ENCODE peak calls at places on chromosomes 2 and 18, in nine cellular contexts. D is PC-3, N is mesendoderm, S is upper lobe of right lung, C is cardiac muscle cell, R is stomach, Z is body of pancreas, M is lung, G is GM23248. E is an unnamed sample. For H3K36me3, the result is how much of the 10 kb centered on the place peaks cover.

GRCh38 chr2:64104944-64105343 is 39.3 kb downstream of the PELI1 start:
- DNase-seq in Z (no peak), D (peak), S (no peak), M (no peak), C (no peak), R (no peak), N (no peak), G (peak), E (no peak)

GRCh38 chr2:44965684-44966083 is 24.2 kb downstream of the SIX3 start:
- DNase-seq in S (no peak), N (no peak), M (no peak), C (no peak), R (no peak), D (no peak), G (peak), Z (no peak), E (no peak)

GRCh38 chr2:95353055-95353575 is 49.4 kb upstream of the FAHD2A start:
- DNase-seq in S (no peak), C (no peak), M (no peak), G (no peak), Z (no peak), R (peak), N (no peak), D (no peak), E (no peak)

GRCh38 chr18:68542818-68543217 is 172.1 kb downstream of the TMX3 start:
- DNase-seq in N (no peak), D (no peak), S (no peak), G (no peak), Z (no peak), M (no peak), R (no peak), C (peak), E (no peak)

GRCh38 chr2:237413293-237414055 is 490 bp downstream of the COL6A3 start:
- DNase-seq in S (no peak), G (peak), R (no peak), D (no peak), C (no peak), N (no peak), M (no peak), Z (no peak), E (no peak)

GRCh38 chr2:98818164-98818563 is 87.2 kb upstream of the MGAT4A start:
- DNase-seq in M (peak), G (no peak), S (no peak), D (peak), C (no peak), Z (no peak), N (no peak), R (no peak), E (no peak)

GRCh38 chr2:31446848-31447247 is 32.3 kb upstream of the XDH start:
- DNase-seq in Z (no peak), C (no peak), R (no peak), M (no peak), D (peak), G (peak), S (no peak), N (no peak), E (no peak)

GRCh38 chr2:64196986-64197385 is 52.8 kb upstream of the PELI1 start:
- DNase-seq in N (no peak), M (no peak), Z (no peak), D (no peak), S (no peak), R (no peak), G (no peak), C (no peak), E (no peak)

GRCh38 chr2:7209776-7210555 is 292.8 kb downstream of the RNF144A start:
- DNase-seq in Z (no peak), S (no peak), N (no peak), G (peak), M (no peak), C (no peak), R (no peak), D (no peak), E (no peak)

GRCh38 chr2:157258520-157259326 is 1.2 kb downstream of the GALNT5 start:
- DNase-seq in C (no peak), Z (no peak), D (no peak), M (no peak), S (no peak), G (peak), R (peak), N (no peak), E (no peak)

GRCh38 chr18:73283032-73283431 is 415.2 kb upstream of the NETO1 start:
- DNase-seq in C (no peak), S (no peak), M (no peak), R (no peak), Z (no peak), D (peak), N (no peak), G (no peak), E (no peak)

GRCh38 chr18:31248783-31249521 is 69.0 kb upstream of the DSG1 start:
- DNase-seq in N (no peak), Z (no peak), R (no peak), C (no peak), S (no peak), M (no peak), D (no peak), G (no peak), E (no peak)

GRCh38 chr2:1750935-1751767 is 6.8 kb upstream of the PXDN start:
- DNase-seq in R (peak), C (peak), Z (peak), M (peak), N (peak), G (peak), S (peak), D (peak), E (peak)

GRCh38 chr2:96195410-96196071 is 13.1 kb downstream of the STARD7 start:
- DNase-seq in S (peak), G (peak), M (no peak), C (no peak), Z (no peak), R (no peak), N (no peak), D (peak), E (no peak)

GRCh38 chr2:39266139-39266805 is 22.5 kb upstream of the CDKL4 start:
- DNase-seq in Z (no peak), C (no peak), M (no peak), G (peak), D (no peak), N (peak), S (no peak), R (no peak), E (no peak)

GRCh38 chr2:217555075-217555876 is 447.5 kb downstream of the TNS1 start:
- DNase-seq in N (peak), Z (no peak), C (no peak), M (no peak), G (peak), R (no peak), S (no peak), D (no peak), E (no peak)

GRCh38 chr2:147006724-147007123 is 838.1 kb upstream of the ACVR2A start:
- DNase-seq in G (peak), M (no peak), R (no peak), D (no peak), N (no peak), S (no peak), Z (no peak), C (no peak), E (no peak)

GRCh38 chr2:167265004-167265403 is 376.7 kb downstream of the XIRP2 start:
- DNase-seq in D (no peak), S (no peak), Z (no peak), R (no peak), G (no peak), C (no peak), N (no peak), M (no peak), E (no peak)

GRCh38 chr2:42230891-42231290 is 61.7 kb downstream of the EML4 start:
- DNase-seq in C (no peak), Z (no peak), G (no peak), D (no peak), R (no peak), S (no peak), N (no peak), M (no peak), E (no peak)

GRCh38 chr2:166573393-166573792 is 79.3 kb upstream of the SCN7A start:
- DNase-seq in Z (no peak), N (peak), R (no peak), D (peak), C (peak), G (peak), M (no peak), S (no peak), E (no peak)

GRCh38 chr18:45617284-45617683 is 2.0 kb downstream of the SLC14A2 start:
- DNase-seq in R (peak), C (no peak), N (no peak), D (peak), G (peak), M (peak), S (peak), Z (peak), E (peak)

GRCh38 chr2:96329416-96329815 is 4.3 kb downstream of the ITPRIPL1 start:
- DNase-seq in M (no peak), C (no peak), R (no peak), D (peak), Z (no peak), S (no peak), G (peak), N (no peak), E (no peak)

GRCh38 chr18:78703297-78703696 is 276.3 kb upstream of the SALL3 start:
- DNase-seq in G (no peak), D (no peak), C (no peak), M (no peak), S (no peak), R (no peak), N (no peak), Z (no peak), E (no peak)

GRCh38 chr2:9004338-9005204 is 1.1 kb upstream of the MBOAT2 start:
- DNase-seq in C (no peak), R (no peak), Z (no peak), M (no peak), S (no peak), N (peak), G (peak), D (peak), E (no peak)

GRCh38 chr2:3727397-3728045 is 24.1 kb downstream of the DCDC2C start:
- DNase-seq in M (no peak), G (no peak), Z (no peak), C (no peak), S (no peak), D (no peak), R (no peak), N (peak), E (no peak)

GRCh38 chr18:7749510-7749981 is 182.4 kb downstream of the PTPRM start:
- DNase-seq in R (no peak), Z (no peak), N (peak), S (no peak), M (no peak), D (no peak), G (no peak), C (peak), E (no peak)

GRCh38 chr2:98775146-98775988 is 44.4 kb upstream of the MGAT4A start:
- DNase-seq in G (no peak), Z (peak), M (no peak), N (no peak), R (peak), D (no peak), C (no peak), S (no peak), E (peak)

GRCh38 chr2:9971105-9971818 is 19.8 kb downstream of the GRHL1 start:
- DNase-seq in R (no peak), S (no peak), D (peak), N (no peak), C (no peak), Z (no peak), G (peak), M (no peak), E (no peak)

GRCh38 chr18:12841070-12841469 is 43.0 kb downstream of the PTPN2 start:
- DNase-seq in N (peak), S (no peak), G (no peak), D (no peak), Z (no peak), M (no peak), R (no peak), C (no peak), E (no peak)

GRCh38 chr2:202353430-202353829 is 22.7 kb upstream of the BMPR2 start:
- DNase-seq in R (no peak), G (no peak), Z (no peak), S (no peak), D (no peak), M (no peak), C (no peak), N (peak), E (no peak)

GRCh38 chr2:86225581-86225980 is 26.3 kb downstream of the MRPL35 start:
- DNase-seq in R (no peak), N (no peak), M (no peak), D (no peak), G (no peak), C (peak), Z (no peak), S (no peak), E (peak)

GRCh38 chr18:9860682-9861081 is 25.1 kb upstream of the TXNDC2 start:
- DNase-seq in R (no peak), G (no peak), C (peak), S (no peak), N (no peak), M (no peak), Z (no peak), D (no peak), E (no peak)

GRCh38 chr18:79315589-79315988 is 80.1 kb upstream of the NFATC1 start:
- DNase-seq in M (no peak), D (no peak), N (no peak), Z (no peak), R (no peak), S (no peak), C (no peak), G (no peak), E (no peak)

GRCh38 chr2:175111200-175111657 is 56.8 kb downstream of the ATF2 start:
- DNase-seq in D (peak), M (no peak), R (no peak), Z (no peak), N (peak), G (peak), S (no peak), C (peak), E (no peak)

GRCh38 chr18:48804856-48805610 is 145.7 kb downstream of the SMAD7 start:
- DNase-seq in N (no peak), M (no peak), D (no peak), S (peak), Z (peak), G (no peak), R (peak), C (no peak), E (no peak)

DNA sequence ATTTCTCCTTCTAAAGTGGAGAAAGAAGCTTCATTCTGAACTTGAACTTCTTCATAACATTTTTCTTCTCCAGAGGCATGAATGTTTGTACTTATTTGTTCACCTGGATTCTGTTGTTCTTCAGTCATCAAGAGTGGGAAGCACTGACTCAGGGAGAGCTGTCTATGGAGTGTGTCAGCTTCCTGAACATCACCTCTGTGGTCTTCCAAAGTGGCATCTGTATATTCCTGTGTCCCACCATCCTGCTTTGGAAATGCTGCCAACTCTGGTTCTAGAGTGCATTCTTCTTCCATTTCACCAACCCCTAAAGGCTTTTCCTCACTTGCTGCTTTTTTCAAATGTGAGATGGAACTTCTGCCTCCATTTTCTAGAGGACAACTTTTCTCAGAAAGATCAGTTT is 59.5 kb downstream of the TTN start:
- DNase-seq in Z (no peak), S (no peak), D (peak), M (no peak), N (no peak), R (no peak), G (peak), C (no peak), E (no peak)
- H3K36me3 ChIP-seq in Z (under half), S (under half), D (under half), M (under half), N (under half), R (under half), G (under half), C (half or more), E (under half)

GRCh38 chr2:240231838-240232244 is 91.4 kb upstream of the OTOS start:
- DNase-seq in C (no peak), S (peak), G (no peak), Z (no peak), N (no peak), D (no peak), M (no peak), R (peak), E (no peak)
- H3K27ac ChIP-seq in C (no peak), S (no peak), G (no peak), Z (no peak), N (no peak), D (no peak), M (no peak), R (no peak), E (no peak)

DNA sequence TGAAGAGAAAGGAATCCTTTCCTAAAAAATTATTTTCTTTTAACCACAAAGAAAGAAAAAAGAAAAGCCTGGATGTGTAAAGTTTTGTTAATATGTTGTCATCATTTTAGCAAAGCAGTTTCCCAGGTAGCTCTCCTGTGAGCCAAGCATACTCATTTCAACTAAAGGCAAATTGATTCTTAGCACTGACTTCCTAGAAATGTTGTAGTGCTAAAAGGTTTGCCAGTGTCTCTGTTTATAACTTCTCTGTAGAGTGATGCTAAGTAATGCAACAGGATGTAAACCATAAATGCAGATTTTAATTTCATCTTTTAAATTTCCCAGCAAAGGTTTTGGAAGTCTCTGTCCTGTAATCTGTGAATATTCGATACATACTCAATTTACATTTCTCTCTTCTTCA is 10.2 kb downstream of the GATA6 start:
- DNase-seq in S (no peak), G (no peak), M (no peak), D (no peak), C (no peak), Z (no peak), N (no peak), R (no peak), E (no peak)
- H3K4me3 ChIP-seq in S (no peak), G (no peak), M (no peak), D (no peak), C (peak), Z (no peak), N (no peak), R (peak), E (peak)

GRCh38 chr2:231069379-231070054 is 12.8 kb downstream of the PSMD1 start:
- DNase-seq in R (no peak), G (peak), D (no peak), N (no peak), S (no peak), Z (no peak), C (peak), M (no peak), E (no peak)
- H3K36me3 ChIP-seq in R (half or more), G (half or more), D (half or more), N (under half), S (half or more), Z (under half), C (half or more), M (under half), E (under half)

DNA sequence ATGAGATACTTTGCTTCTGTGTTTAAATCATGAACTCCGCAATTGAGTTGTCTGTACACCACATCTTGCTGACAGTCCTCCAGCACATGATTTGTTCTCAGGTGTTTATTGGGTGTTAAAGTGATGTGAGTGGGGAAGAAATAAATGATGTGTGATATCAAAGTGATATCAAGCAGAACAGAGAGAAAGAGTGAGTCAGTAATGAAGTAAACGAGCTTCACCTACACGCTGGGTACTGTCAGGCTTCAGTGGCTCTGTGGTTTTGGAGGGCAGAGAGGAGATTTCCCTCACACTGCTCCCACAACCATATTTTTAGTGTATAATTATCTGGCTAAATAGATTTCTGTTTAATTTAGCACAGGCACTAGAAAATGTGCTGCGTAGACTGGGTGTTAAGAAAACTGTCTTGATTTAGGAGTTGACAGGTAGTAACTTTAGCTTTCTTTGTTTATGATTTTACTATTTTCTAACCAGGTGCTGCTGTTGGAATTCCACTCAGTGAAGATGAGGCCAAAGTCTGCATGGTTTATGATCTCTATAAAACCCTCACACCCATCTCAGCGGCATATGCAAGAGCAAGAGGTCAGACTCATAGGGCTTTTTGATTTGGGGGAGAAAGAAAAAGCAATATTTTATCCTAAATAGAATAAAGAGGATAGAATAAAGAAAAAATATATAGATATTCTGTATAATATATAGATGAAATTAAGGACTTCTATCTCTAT is 21.2 kb downstream of the ATIC start:
- DNase-seq in G (no peak), N (no peak), D (no peak), M (no peak), Z (no peak), S (no peak), C (no peak), R (no peak), E (no peak)
- H3K27ac ChIP-seq in G (no peak), N (no peak), D (no peak), M (no peak), Z (no peak), S (no peak), C (no peak), R (no peak), E (no peak)